ENCODE peak calls at places on chromosome 13, in eight cellular contexts. X is stomach, G is GM23338, P is breast epithelium, U is SK-N-MC, Z is sigmoid colon, R is HL-60, K is prostate gland. H is an unnamed sample.

GRCh38 chr13:73722120-73722519 is 412.1 kb downstream of the KLF12 start:
- DNase-seq in X (no peak), G (peak), P (no peak), U (peak), Z (no peak), R (no peak), K (no peak), H (peak)

GRCh38 chr13:80871481-80871880 is 530.6 kb upstream of the SPRY2 start:
- DNase-seq in X (no peak), G (no peak), P (no peak), U (no peak), Z (no peak), R (no peak), K (no peak), H (no peak)

GRCh38 chr13:50593228-50593627 is 250.3 kb downstream of the DLEU7 start:
- DNase-seq in X (no peak), G (no peak), P (no peak), U (no peak), Z (no peak), R (no peak), K (no peak), H (no peak)

GRCh38 chr13:61695147-61695546 is 279.5 kb upstream of the PCDH20 start:
- DNase-seq in X (no peak), G (no peak), P (no peak), U (no peak), Z (no peak), R (peak), K (no peak), H (no peak)

GRCh38 chr13:28636078-28636477 is 22.9 kb upstream of the POMP start:
- DNase-seq in X (no peak), G (no peak), P (no peak), U (no peak), Z (no peak), R (no peak), K (no peak), H (no peak)

GRCh38 chr13:41765020-41765419 is 195.9 kb downstream of the VWA8 start:
- DNase-seq in X (no peak), G (no peak), P (no peak), U (no peak), Z (no peak), R (no peak), K (no peak), H (no peak)

GRCh38 chr13:81171065-81171647 is 830.2 kb upstream of the SPRY2 start:
- DNase-seq in X (no peak), G (peak), P (no peak), U (no peak), Z (no peak), R (no peak), K (no peak), H (no peak)

GRCh38 chr13:33637978-33638743 is 179.8 kb upstream of the RFC3 start:
- DNase-seq in X (no peak), G (peak), P (no peak), U (no peak), Z (no peak), R (no peak), K (no peak), H (no peak)

GRCh38 chr13:92362717-92363116 is 863.9 kb upstream of the GPC6 start:
- DNase-seq in X (no peak), G (no peak), P (no peak), U (no peak), Z (no peak), R (no peak), K (no peak), H (no peak)

GRCh38 chr13:29435125-29435911 is 160.2 kb downstream of the SLC7A1 start:
- DNase-seq in X (no peak), G (no peak), P (no peak), U (no peak), Z (peak), R (no peak), K (no peak), H (no peak)

GRCh38 chr13:22960827-22961226 is 220.0 kb upstream of the SGCG start:
- DNase-seq in X (no peak), G (no peak), P (no peak), U (no peak), Z (no peak), R (no peak), K (no peak), H (no peak)

GRCh38 chr13:35857769-35858168 is 273.4 kb downstream of the DCLK1 start:
- DNase-seq in X (no peak), G (peak), P (no peak), U (no peak), Z (no peak), R (no peak), K (no peak), H (no peak)

GRCh38 chr13:25990801-25991200 is 61.0 kb downstream of the SHISA2 start:
- DNase-seq in X (no peak), G (no peak), P (no peak), U (no peak), Z (no peak), R (no peak), K (no peak), H (no peak)

GRCh38 chr13:50731400-50731799 is 112.1 kb downstream of the DLEU7 start:
- DNase-seq in X (no peak), G (no peak), P (peak), U (no peak), Z (no peak), R (no peak), K (peak), H (no peak)

GRCh38 chr13:109738298-109738746 is 48.1 kb downstream of the IRS2 start:
- DNase-seq in X (no peak), G (no peak), P (peak), U (no peak), Z (no peak), R (no peak), K (no peak), H (no peak)

GRCh38 chr13:109272595-109273325 is 513.6 kb downstream of the IRS2 start:
- DNase-seq in X (no peak), G (no peak), P (no peak), U (no peak), Z (no peak), R (no peak), K (no peak), H (no peak)

GRCh38 chr13:93723316-93723715 is 496.7 kb downstream of the GPC6 start:
- DNase-seq in X (no peak), G (no peak), P (no peak), U (no peak), Z (no peak), R (no peak), K (no peak), H (no peak)

GRCh38 chr13:36912983-36913382 is 7.1 kb downstream of the SMAD9 start:
- DNase-seq in X (no peak), G (no peak), P (no peak), U (no peak), Z (no peak), R (no peak), K (no peak), H (no peak)

GRCh38 chr13:53368948-53369347 is 340.3 kb downstream of the OLFM4 start:
- DNase-seq in X (no peak), G (peak), P (no peak), U (no peak), Z (no peak), R (no peak), K (no peak), H (no peak)

GRCh38 chr13:20425819-20426219 is 99.8 kb downstream of the CRYL1 start:
- DNase-seq in X (no peak), G (no peak), P (no peak), U (peak), Z (no peak), R (no peak), K (no peak), H (no peak)

GRCh38 chr13:46137627-46138026 is 32.8 kb upstream of the CPB2 start:
- DNase-seq in X (no peak), G (no peak), P (no peak), U (no peak), Z (no peak), R (no peak), K (no peak), H (no peak)

GRCh38 chr13:26037302-26037701 is 14.5 kb downstream of the SHISA2 start:
- DNase-seq in X (no peak), G (peak), P (no peak), U (no peak), Z (no peak), R (peak), K (no peak), H (no peak)

GRCh38 chr13:51193387-51193786 is 28.8 kb upstream of the FAM124A start:
- DNase-seq in X (no peak), G (no peak), P (no peak), U (no peak), Z (no peak), R (no peak), K (no peak), H (no peak)

GRCh38 chr13:42400188-42400833 is 128.4 kb downstream of the AKAP11 start:
- DNase-seq in X (no peak), G (no peak), P (no peak), U (no peak), Z (no peak), R (no peak), K (no peak), H (no peak)

GRCh38 chr13:88656751-88657150 is 985.6 kb downstream of the SLITRK5 start:
- DNase-seq in X (no peak), G (no peak), P (no peak), U (no peak), Z (no peak), R (no peak), K (no peak), H (no peak)

GRCh38 chr13:64925284-64925683 is 2304.9 kb downstream of the PCDH9 start:
- DNase-seq in X (no peak), G (peak), P (no peak), U (no peak), Z (no peak), R (no peak), K (no peak), H (no peak)

GRCh38 chr13:110127986-110128511 is 178.9 kb downstream of the COL4A1 start:
- DNase-seq in X (no peak), G (no peak), P (no peak), U (no peak), Z (no peak), R (no peak), K (no peak), H (no peak)

GRCh38 chr13:44050450-44051063 is 170.9 kb downstream of the LACC1 start:
- DNase-seq in X (no peak), G (peak), P (no peak), U (no peak), Z (no peak), R (no peak), K (no peak), H (peak)

GRCh38 chr13:29594310-29594709 is 1.2 kb downstream of the SLC7A1 start:
- DNase-seq in X (peak), G (peak), P (peak), U (no peak), Z (peak), R (peak), K (peak), H (peak)

GRCh38 chr13:77250968-77251367 is 75.9 kb downstream of the MYCBP2 start:
- DNase-seq in X (no peak), G (no peak), P (no peak), U (no peak), Z (no peak), R (no peak), K (no peak), H (no peak)

GRCh38 chr13:112182251-112182650 is 115.3 kb downstream of the SOX1 start:
- DNase-seq in X (no peak), G (no peak), P (no peak), U (no peak), Z (no peak), R (no peak), K (no peak), H (no peak)

GRCh38 chr13:93029536-93029935 is 197.1 kb upstream of the GPC6 start:
- DNase-seq in X (no peak), G (no peak), P (no peak), U (no peak), Z (no peak), R (no peak), K (no peak), H (no peak)

GRCh38 chr13:110359840-110360301 is 52.8 kb downstream of the COL4A2 start:
- DNase-seq in X (no peak), G (no peak), P (no peak), U (no peak), Z (no peak), R (no peak), K (no peak), H (no peak)

GRCh38 chr13:33536639-33537425 is 251.3 kb upstream of the STARD13 start:
- DNase-seq in X (no peak), G (no peak), P (no peak), U (no peak), Z (no peak), R (no peak), K (peak), H (no peak)

GRCh38 chr13:90104764-90105163 is 1242.7 kb upstream of the MIR17HG start:
- DNase-seq in X (no peak), G (no peak), P (no peak), U (no peak), Z (no peak), R (no peak), K (no peak), H (no peak)

GRCh38 chr13:50141660-50142010 is 126.4 kb downstream of the KCNRG start:
- DNase-seq in X (no peak), G (no peak), P (no peak), U (no peak), Z (no peak), R (peak), K (no peak), H (no peak)

GRCh38 chr13:47019977-47020376 is 123.1 kb upstream of the HTR2A start:
- DNase-seq in X (no peak), G (no peak), P (no peak), U (no peak), Z (no peak), R (no peak), K (no peak), H (no peak)

GRCh38 chr13:23928985-23929384 is 31.7 kb upstream of the C1QTNF9B start:
- DNase-seq in X (no peak), G (no peak), P (no peak), U (no peak), Z (no peak), R (no peak), K (no peak), H (no peak)

GRCh38 chr13:102800145-102801041 is 1.5 kb downstream of the BIVM start:
- DNase-seq in X (peak), G (peak), P (peak), U (no peak), Z (peak), R (peak), K (peak), H (peak)
- TF ChIP-seq POLR2AphosphoS5 in X (peak), G (no peak), P (no peak), U (peak), Z (no peak), R (peak), K (no peak), H (peak)

GRCh38 chr13:113588394-113589111 is 4.0 kb downstream of the TFDP1 start:
- DNase-seq in X (peak), G (no peak), P (no peak), U (no peak), Z (no peak), R (no peak), K (no peak), H (no peak)

GRCh38 chr13:113584205-113584869 is at the start of gene TFDP1:
- DNase-seq in X (peak), G (peak), P (no peak), U (peak), Z (peak), R (peak), K (peak), H (peak)

GRCh38 chr13:113584870-113585671 is 518 bp downstream of the TFDP1 start:
- DNase-seq in X (peak), G (peak), P (no peak), U (no peak), Z (peak), R (no peak), K (no peak), H (peak)

GRCh38 chr13:113586661-113587479 is 2.3 kb downstream of the TFDP1 start:
- DNase-seq in X (peak), G (no peak), P (no peak), U (no peak), Z (peak), R (peak), K (no peak), H (no peak)

DNA sequence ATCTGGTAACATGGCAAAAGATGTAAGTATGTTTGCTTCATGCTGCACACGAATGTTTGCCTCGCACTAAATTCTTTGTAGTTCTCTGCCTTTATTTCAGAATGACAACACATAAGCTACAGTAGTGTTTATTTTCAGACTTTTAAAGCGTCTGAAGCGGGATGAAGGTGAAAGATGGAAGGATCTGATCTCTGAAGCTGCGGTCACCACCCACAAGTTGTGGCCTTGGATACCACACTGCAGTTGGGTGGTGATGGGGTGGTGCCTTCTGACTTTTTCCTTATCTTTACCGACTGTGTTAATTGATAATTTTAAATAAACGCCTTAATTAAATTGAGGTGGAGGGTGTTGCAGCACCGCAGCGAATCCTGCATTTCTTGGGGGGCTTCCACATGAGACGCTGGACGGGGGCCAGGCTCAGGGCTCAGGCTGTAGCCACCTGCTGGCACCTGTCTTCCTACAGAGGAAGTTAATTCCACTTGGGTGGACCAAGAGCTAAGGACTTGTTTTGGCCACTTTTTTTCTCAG is 1.3 kb downstream of the TFDP1 start:
- DNase-seq in X (peak), G (no peak), P (no peak), U (no peak), Z (peak), R (no peak), K (no peak), H (no peak)
- TF ChIP-seq POLR2AphosphoS5 in X (no peak), G (no peak), P (no peak), U (no peak), Z (no peak), R (no peak), K (no peak), H (no peak)

GRCh38 chr13:100300213-100300612 is 211.3 kb downstream of the PCCA start:
- DNase-seq in X (no peak), G (no peak), P (no peak), U (no peak), Z (no peak), R (no peak), K (no peak), H (no peak)

GRCh38 chr13:100302391-100302790 is 213.5 kb downstream of the PCCA start:
- DNase-seq in X (no peak), G (no peak), P (no peak), U (no peak), Z (no peak), R (no peak), K (no peak), H (no peak)

GRCh38 chr13:100298691-100299090 is 209.8 kb downstream of the PCCA start:
- DNase-seq in X (no peak), G (no peak), P (no peak), U (peak), Z (no peak), R (no peak), K (no peak), H (no peak)

GRCh38 chr13:100300708-100301107 is 211.8 kb downstream of the PCCA start:
- DNase-seq in X (no peak), G (no peak), P (no peak), U (no peak), Z (no peak), R (no peak), K (no peak), H (no peak)

DNA sequence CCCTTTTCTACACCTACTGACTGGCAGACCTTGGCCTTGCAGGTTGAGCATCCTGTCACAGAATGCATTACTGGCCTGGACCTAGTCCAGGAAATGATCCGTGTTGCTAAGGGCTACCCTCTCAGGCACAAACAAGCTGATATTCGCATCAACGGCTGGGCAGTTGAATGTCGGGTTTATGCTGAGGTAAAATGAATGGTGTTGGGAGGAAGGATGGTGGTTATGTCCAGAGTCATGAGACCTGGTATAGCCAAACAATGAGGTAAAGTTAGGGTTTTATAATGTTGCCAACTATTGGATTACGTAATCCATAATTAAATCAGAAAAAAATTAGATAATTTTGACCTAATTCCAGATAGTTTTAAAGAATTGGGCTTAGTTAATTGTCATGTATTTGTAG is 212.5 kb downstream of the PCCA start:
- DNase-seq in X (no peak), G (no peak), P (no peak), U (no peak), Z (no peak), R (no peak), K (no peak), H (no peak)
- TF ChIP-seq POLR2AphosphoS5 in X (no peak), G (no peak), P (no peak), U (no peak), Z (no peak), R (no peak), K (no peak), H (no peak)

DNA sequence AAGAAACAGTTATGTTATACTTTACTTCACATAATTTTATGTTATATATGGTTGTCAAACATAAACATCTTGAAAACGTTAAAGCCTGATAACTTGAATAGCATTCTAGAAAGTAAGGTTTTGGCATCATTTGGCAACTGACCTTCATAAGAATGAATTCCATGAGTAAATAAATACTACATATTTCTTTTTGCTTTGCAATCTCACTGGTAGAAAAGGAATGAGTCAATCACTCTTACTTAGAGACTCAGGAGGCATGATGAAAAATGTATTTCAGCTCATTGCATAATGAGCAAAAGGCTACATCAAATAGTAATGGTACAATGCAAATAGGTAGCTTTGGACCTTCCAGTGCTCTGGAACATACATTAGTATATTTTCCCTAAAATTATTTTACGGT is 1381.8 kb downstream of the EFNB2 start:
- DNase-seq in X (no peak), G (no peak), P (no peak), U (no peak), Z (no peak), R (no peak), K (no peak), H (no peak)
- TF ChIP-seq POLR2AphosphoS5 in X (no peak), G (no peak), P (no peak), U (no peak), Z (no peak), R (no peak), K (no peak), H (no peak)

DNA sequence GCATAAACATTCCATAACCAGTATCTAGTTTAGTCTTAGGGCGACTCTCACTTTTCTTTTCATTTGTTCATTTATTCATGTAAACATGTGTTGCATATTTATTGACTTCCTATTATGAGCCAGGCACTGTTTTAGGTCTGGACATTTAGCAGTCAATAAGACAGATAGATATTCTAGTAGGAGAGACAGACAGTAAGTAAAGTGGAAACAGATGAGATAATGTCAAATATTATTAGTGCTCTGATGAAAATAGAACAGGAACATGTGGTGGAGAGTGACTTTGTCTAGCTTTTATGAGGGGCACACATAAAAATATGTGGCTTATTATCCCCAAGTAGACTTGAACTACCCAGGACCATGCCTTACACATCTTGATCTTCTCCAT is 193.0 kb downstream of the NDFIP2 start:
- DNase-seq in X (no peak), G (no peak), P (no peak), U (no peak), Z (no peak), R (no peak), K (no peak), H (no peak)
- TF ChIP-seq POLR2AphosphoS5 in X (no peak), G (no peak), P (no peak), U (no peak), Z (no peak), R (no peak), K (no peak), H (no peak)

H was measured in GM12891.